ENCODE peak calls at places on chromosomes 13 and 19, in five cellular contexts. One of them, this sample, is unnamed.
A peak's percentile ranks its signal among the peaks of the same experiment; 100 is the strongest.

GRCh38 chr19:6227941-6228325 is 51.8 kb downstream of the MLLT1 start:
- DNase-seq in thoracic aorta: no peak
- DNase-seq in transverse colon: no peak
- DNase-seq in RWPE1: no peak
- DNase-seq in A549: no peak
- DNase-seq in this sample: no peak

GRCh38 chr19:43132696-43133095 is 50.2 kb upstream of the PSG2 start:
- DNase-seq in thoracic aorta: no peak
- DNase-seq in transverse colon: no peak
- DNase-seq in RWPE1: no peak
- DNase-seq in A549: no peak
- DNase-seq in this sample: no peak

GRCh38 chr19:36115453-36116343 is at the start of gene TBCB:
- DNase-seq in thoracic aorta: peak; percentile 42
- DNase-seq in transverse colon: peak; percentile 90
- DNase-seq in RWPE1: peak; percentile 66
- DNase-seq in A549: peak; percentile 56
- DNase-seq in this sample: peak; percentile 74

GRCh38 chr19:44476559-44477408 is 23.5 kb downstream of the ZNF180 start:
- DNase-seq in thoracic aorta: no peak
- DNase-seq in transverse colon: no peak
- DNase-seq in RWPE1: no peak
- DNase-seq in A549: peak; percentile 66
- DNase-seq in this sample: no peak

GRCh38 chr19:35476149-35476548 is 14.1 kb downstream of the KRTDAP start:
- DNase-seq in thoracic aorta: no peak
- DNase-seq in transverse colon: no peak
- DNase-seq in RWPE1: no peak
- DNase-seq in A549: peak; percentile 35
- DNase-seq in this sample: no peak

GRCh38 chr19:41945135-41945766 is 13.9 kb downstream of the RABAC1 start:
- DNase-seq in thoracic aorta: no peak
- DNase-seq in transverse colon: peak; percentile 83
- DNase-seq in RWPE1: no peak
- DNase-seq in A549: no peak
- DNase-seq in this sample: no peak

GRCh38 chr13:111472083-111472482 is 151.6 kb downstream of the TEX29 start:
- DNase-seq in thoracic aorta: no peak
- DNase-seq in transverse colon: no peak
- DNase-seq in RWPE1: no peak
- DNase-seq in A549: no peak
- DNase-seq in this sample: no peak

GRCh38 chr13:113116871-113117271 is 5.7 kb upstream of the F10 start:
- DNase-seq in thoracic aorta: no peak
- DNase-seq in transverse colon: no peak
- DNase-seq in RWPE1: no peak
- DNase-seq in A549: no peak
- DNase-seq in this sample: no peak

GRCh38 chr19:21604941-21605548 is 99.6 kb downstream of the ZNF429 start:
- DNase-seq in thoracic aorta: no peak
- DNase-seq in transverse colon: no peak
- DNase-seq in RWPE1: peak; percentile 30
- DNase-seq in A549: no peak
- DNase-seq in this sample: no peak

GRCh38 chr19:17327654-17328516 is 6.8 kb downstream of the ANO8 start:
- DNase-seq in thoracic aorta: no peak
- DNase-seq in transverse colon: peak; percentile 89
- DNase-seq in RWPE1: peak; percentile 72
- DNase-seq in A549: no peak
- DNase-seq in this sample: peak; percentile 43

GRCh38 chr13:104198811-104199210 is 1132.6 kb upstream of the SLC10A2 start:
- DNase-seq in thoracic aorta: no peak
- DNase-seq in transverse colon: no peak
- DNase-seq in RWPE1: no peak
- DNase-seq in A549: no peak
- DNase-seq in this sample: no peak

GRCh38 chr13:104206450-104207044 is 1140.3 kb upstream of the SLC10A2 start:
- DNase-seq in thoracic aorta: no peak
- DNase-seq in transverse colon: no peak
- DNase-seq in RWPE1: no peak
- DNase-seq in A549: no peak
- DNase-seq in this sample: no peak

GRCh38 chr13:104204177-104204576 is 1138.0 kb upstream of the SLC10A2 start:
- DNase-seq in thoracic aorta: no peak
- DNase-seq in transverse colon: no peak
- DNase-seq in RWPE1: no peak
- DNase-seq in A549: peak; percentile 3
- DNase-seq in this sample: no peak
- TF ChIP-seq CTCF in thoracic aorta: no peak
- TF ChIP-seq CTCF in transverse colon: no peak
- TF ChIP-seq CTCF in RWPE1: no peak
- TF ChIP-seq CTCF in A549: no peak
- TF ChIP-seq CTCF in this sample: no peak

GRCh38 chr13:43268632-43269031 is 245.2 kb downstream of the DNAJC15 start:
- DNase-seq in thoracic aorta: no peak
- DNase-seq in transverse colon: no peak
- DNase-seq in RWPE1: no peak
- DNase-seq in A549: no peak
- DNase-seq in this sample: no peak

GRCh38 chr13:43267916-43268315 is 244.5 kb downstream of the DNAJC15 start:
- DNase-seq in thoracic aorta: no peak
- DNase-seq in transverse colon: no peak
- DNase-seq in RWPE1: no peak
- DNase-seq in A549: no peak
- DNase-seq in this sample: no peak

GRCh38 chr13:43265028-43265427 is 241.6 kb downstream of the DNAJC15 start:
- DNase-seq in thoracic aorta: no peak
- DNase-seq in transverse colon: no peak
- DNase-seq in RWPE1: no peak
- DNase-seq in A549: no peak
- DNase-seq in this sample: no peak

GRCh38 chr13:43269037-43269476 is 245.7 kb downstream of the DNAJC15 start:
- DNase-seq in thoracic aorta: no peak
- DNase-seq in transverse colon: peak; percentile 62
- DNase-seq in RWPE1: peak; percentile 89
- DNase-seq in A549: peak; percentile 66
- DNase-seq in this sample: no peak

DNA sequence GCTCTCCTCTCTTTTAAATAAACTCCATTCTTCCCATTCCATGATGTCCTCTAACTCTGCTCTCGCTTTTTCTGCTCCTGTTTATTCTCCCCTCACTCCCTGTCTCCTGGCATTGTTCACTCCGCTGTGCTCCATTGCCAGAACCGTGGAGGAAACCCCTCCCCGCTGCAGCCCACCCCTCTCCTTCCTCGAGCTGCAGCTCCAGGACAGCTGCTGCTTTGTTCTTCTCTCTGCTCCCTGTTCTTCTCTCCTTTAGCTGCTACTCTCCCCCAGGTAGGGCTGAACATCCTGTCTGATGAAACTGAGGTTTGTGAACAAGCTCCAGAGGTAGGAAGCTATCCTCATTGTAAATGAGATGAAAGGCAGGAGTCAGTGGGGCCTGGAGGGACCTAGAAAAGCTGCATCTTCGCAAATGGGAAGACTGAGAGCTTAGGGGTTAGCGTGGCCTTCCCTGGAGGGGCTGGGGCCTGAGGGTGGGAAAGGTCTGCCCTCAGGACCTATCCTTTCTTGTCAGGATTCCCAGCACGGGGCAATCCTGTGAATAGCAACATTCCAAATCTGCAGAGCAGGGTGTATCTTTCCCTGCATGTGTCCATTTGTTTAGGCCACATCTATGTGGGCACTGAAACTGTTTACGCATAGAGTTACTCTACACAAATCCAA is 243.7 kb downstream of the DNAJC15 start:
- DNase-seq in thoracic aorta: no peak
- DNase-seq in transverse colon: no peak
- DNase-seq in RWPE1: no peak
- DNase-seq in A549: no peak
- DNase-seq in this sample: no peak
- TF ChIP-seq CTCF in thoracic aorta: no peak
- TF ChIP-seq CTCF in transverse colon: no peak
- TF ChIP-seq CTCF in RWPE1: no peak
- TF ChIP-seq CTCF in A549: no peak
- TF ChIP-seq CTCF in this sample: no peak

DNA sequence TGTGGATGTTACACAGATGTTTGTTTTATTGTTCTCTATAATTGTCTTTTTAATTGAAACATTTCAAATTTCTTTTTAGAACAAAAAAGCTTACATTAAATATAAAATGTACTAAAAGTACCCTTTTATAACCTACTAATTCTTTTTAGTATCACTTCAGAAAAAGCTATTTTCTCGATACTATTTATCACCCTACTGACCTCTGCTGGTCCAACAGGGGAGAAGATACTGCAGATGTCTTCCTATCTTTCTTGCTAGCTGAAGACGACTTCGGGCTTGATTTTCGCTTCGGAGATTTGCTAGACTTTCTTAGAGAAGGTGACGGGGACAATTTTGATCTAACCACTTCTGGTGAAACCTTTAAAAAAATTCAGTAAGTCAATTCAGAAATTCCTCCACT is 42.4 kb downstream of the ZC3H13 start:
- DNase-seq in thoracic aorta: no peak
- DNase-seq in transverse colon: no peak
- DNase-seq in RWPE1: peak; percentile 3
- DNase-seq in A549: peak; percentile 9
- DNase-seq in this sample: no peak
- TF ChIP-seq CTCF in thoracic aorta: no peak
- TF ChIP-seq CTCF in transverse colon: no peak
- TF ChIP-seq CTCF in RWPE1: peak; percentile 21
- TF ChIP-seq CTCF in A549: peak; percentile 30
- TF ChIP-seq CTCF in this sample: no peak

DNA sequence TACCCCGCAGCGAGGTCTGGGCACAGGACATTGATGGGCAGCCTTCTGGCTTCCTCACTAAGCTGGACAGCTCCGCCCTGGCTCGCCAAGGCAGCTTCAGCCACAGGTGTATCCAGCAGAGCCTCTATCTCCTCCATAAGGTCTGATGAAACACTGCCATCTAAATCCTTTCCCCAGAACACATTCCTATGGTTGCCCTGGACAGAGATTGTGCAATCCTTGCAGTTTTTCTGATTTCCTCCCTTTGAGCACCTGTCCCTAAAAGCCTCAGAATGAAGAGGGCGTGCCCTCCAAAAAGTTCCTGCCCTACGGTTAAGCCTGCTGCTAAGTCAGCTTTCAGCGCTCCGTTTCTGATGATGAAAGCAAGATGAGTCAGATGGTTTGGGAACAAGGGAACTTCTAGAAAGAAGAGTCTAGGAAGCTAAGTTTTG is 21.0 kb downstream of the CLEC4M start:
- DNase-seq in thoracic aorta: no peak
- DNase-seq in transverse colon: no peak
- DNase-seq in RWPE1: peak; percentile 91
- DNase-seq in A549: peak; percentile 28
- DNase-seq in this sample: no peak
- TF ChIP-seq CTCF in thoracic aorta: no peak
- TF ChIP-seq CTCF in transverse colon: no peak
- TF ChIP-seq CTCF in RWPE1: no peak
- TF ChIP-seq CTCF in A549: no peak
- TF ChIP-seq CTCF in this sample: no peak

GRCh38 chr13:46963874-46964273 is 67.0 kb upstream of the HTR2A start:
- DNase-seq in thoracic aorta: no peak
- DNase-seq in transverse colon: no peak
- DNase-seq in RWPE1: no peak
- DNase-seq in A549: no peak
- DNase-seq in this sample: no peak

GRCh38 chr13:46964789-46965527 is 68.1 kb upstream of the HTR2A start:
- DNase-seq in thoracic aorta: no peak
- DNase-seq in transverse colon: no peak
- DNase-seq in RWPE1: no peak
- DNase-seq in A549: no peak
- DNase-seq in this sample: no peak

GRCh38 chr13:46961719-46962118 is 64.9 kb upstream of the HTR2A start:
- DNase-seq in thoracic aorta: no peak
- DNase-seq in transverse colon: no peak
- DNase-seq in RWPE1: peak; percentile 67
- DNase-seq in A549: no peak
- DNase-seq in this sample: no peak

DNA sequence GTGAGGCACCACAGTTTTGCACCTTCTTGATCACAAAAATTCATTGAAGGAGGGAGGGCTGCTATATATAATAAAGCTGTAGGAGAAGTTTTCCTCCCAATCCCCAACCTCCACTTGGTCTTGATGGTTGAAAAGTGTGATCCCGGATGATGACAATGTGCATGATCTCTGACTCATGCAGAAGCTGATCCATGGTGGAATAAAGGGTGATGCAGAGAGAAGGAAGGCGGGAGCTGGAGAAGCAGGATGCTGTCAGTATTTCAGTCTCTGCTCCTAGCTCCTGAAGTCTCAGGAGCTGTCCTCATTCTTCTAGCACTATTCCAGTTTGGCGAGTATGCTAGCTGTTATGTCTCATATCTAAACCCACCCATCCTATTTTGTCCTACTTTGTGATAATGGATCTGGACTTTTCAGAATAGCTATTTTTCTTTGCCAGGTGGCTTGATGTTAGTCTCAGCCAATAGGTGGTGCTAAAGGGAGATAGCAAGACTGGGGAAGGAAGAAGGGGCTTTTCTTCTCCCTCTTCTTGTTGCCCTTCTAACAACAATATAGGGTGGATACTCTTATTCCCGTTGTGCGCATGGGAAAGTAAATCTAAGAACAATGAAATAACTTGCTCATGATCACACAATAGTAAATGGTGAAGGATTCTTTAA is 65.6 kb upstream of the HTR2A start:
- DNase-seq in thoracic aorta: no peak
- DNase-seq in transverse colon: no peak
- DNase-seq in RWPE1: peak; percentile 9
- DNase-seq in A549: no peak
- DNase-seq in this sample: no peak
- TF ChIP-seq CTCF in thoracic aorta: no peak
- TF ChIP-seq CTCF in transverse colon: no peak
- TF ChIP-seq CTCF in RWPE1: no peak
- TF ChIP-seq CTCF in A549: no peak
- TF ChIP-seq CTCF in this sample: no peak

GRCh38 chr13:87777395-87777794 is 106.2 kb downstream of the SLITRK5 start:
- DNase-seq in thoracic aorta: no peak
- DNase-seq in transverse colon: no peak
- DNase-seq in RWPE1: no peak
- DNase-seq in A549: peak; percentile 26
- DNase-seq in this sample: no peak
- TF ChIP-seq CTCF in thoracic aorta: no peak
- TF ChIP-seq CTCF in transverse colon: no peak
- TF ChIP-seq CTCF in RWPE1: no peak
- TF ChIP-seq CTCF in A549: no peak
- TF ChIP-seq CTCF in this sample: no peak

DNA sequence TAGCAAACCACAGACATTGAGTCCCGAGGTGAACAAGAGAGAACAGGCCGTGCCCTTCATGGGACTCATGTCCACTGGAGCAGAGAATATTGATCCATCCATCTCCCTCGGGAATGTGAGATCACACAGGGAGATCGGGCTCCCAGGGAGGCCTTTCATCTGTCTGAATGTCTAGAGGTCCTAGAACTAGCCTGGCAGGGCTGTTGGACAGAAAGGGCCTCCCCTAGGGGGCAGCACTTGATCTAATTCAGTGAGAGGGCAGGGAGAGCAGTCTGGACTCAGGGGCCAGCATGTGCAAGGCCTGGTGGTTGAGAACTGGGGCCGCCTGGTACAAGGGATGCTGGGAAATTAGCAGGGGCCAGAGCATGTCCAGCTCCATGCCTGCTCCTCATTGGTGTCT is 4.3 kb downstream of the RUVBL2 start:
- DNase-seq in thoracic aorta: no peak
- DNase-seq in transverse colon: peak; percentile 62
- DNase-seq in RWPE1: no peak
- DNase-seq in A549: peak; percentile 85
- DNase-seq in this sample: no peak
- TF ChIP-seq CTCF in thoracic aorta: no peak
- TF ChIP-seq CTCF in transverse colon: peak; percentile 38
- TF ChIP-seq CTCF in RWPE1: peak; percentile 38
- TF ChIP-seq CTCF in A549: peak; percentile 68
- TF ChIP-seq CTCF in this sample: no peak

GRCh38 chr19:30222428-30222873 is 149.7 kb upstream of the ZNF536 start:
- DNase-seq in thoracic aorta: no peak
- DNase-seq in transverse colon: no peak
- DNase-seq in RWPE1: no peak
- DNase-seq in A549: no peak
- DNase-seq in this sample: no peak
- TF ChIP-seq CTCF in thoracic aorta: peak; percentile 31
- TF ChIP-seq CTCF in transverse colon: peak; percentile 60
- TF ChIP-seq CTCF in RWPE1: peak; percentile 29
- TF ChIP-seq CTCF in A549: peak; percentile 77
- TF ChIP-seq CTCF in this sample: no peak